ENCODE peak calls at places on chromosome 1, in seven cellular contexts. One of them, this sample, is unnamed.

GRCh38 chr1:109788695-109789521 is 25.2 kb upstream of the EPS8L3 start:
- DNase-seq in activated gamma-delta T cell treated with anti-CD3 and anti-CD28 coated beads, Interleukin-2, amount 50 U/mL, for 16 hours: no peak
- DNase-seq in fibroblast of mammary gland: no peak
- DNase-seq in left ventricle myocardium superior: no peak
- DNase-seq in SJSA1: no peak
- DNase-seq in progenitor cell of endocrine pancreas: no peak
- DNase-seq in stimulated activated CD4-positive, alpha-beta T cell treated with anti-CD3 and anti-CD28 coated beads, Interleukin-12 subunit alpha, Interleukin-12 subunit beta, amount 100 ng/mL, for 4 hours: no peak
- DNase-seq in this sample: peak

GRCh38 chr1:10823000-10823401 is 26.6 kb upstream of the CASZ1 start:
- DNase-seq in fibroblast of mammary gland: peak
- DNase-seq in stimulated activated CD4-positive, alpha-beta T cell treated with anti-CD3 and anti-CD28 coated beads, Interleukin-12 subunit alpha, Interleukin-12 subunit beta, amount 100 ng/mL, for 4 hours: no peak
- DNase-seq in left ventricle myocardium superior: peak
- DNase-seq in activated gamma-delta T cell treated with anti-CD3 and anti-CD28 coated beads, Interleukin-2, amount 50 U/mL, for 16 hours: no peak
- DNase-seq in progenitor cell of endocrine pancreas: no peak
- DNase-seq in SJSA1: no peak
- DNase-seq in this sample: no peak

GRCh38 chr1:209190591-209191241 is 392.8 kb upstream of the CAMK1G start:
- DNase-seq in activated gamma-delta T cell treated with anti-CD3 and anti-CD28 coated beads, Interleukin-2, amount 50 U/mL, for 16 hours: no peak
- DNase-seq in left ventricle myocardium superior: no peak
- DNase-seq in SJSA1: peak
- DNase-seq in stimulated activated CD4-positive, alpha-beta T cell treated with anti-CD3 and anti-CD28 coated beads, Interleukin-12 subunit alpha, Interleukin-12 subunit beta, amount 100 ng/mL, for 4 hours: no peak
- DNase-seq in progenitor cell of endocrine pancreas: peak
- DNase-seq in fibroblast of mammary gland: peak
- DNase-seq in this sample: peak

GRCh38 chr1:35809156-35810095 is 1.6 kb downstream of the AGO4 start:
- DNase-seq in SJSA1: no peak
- DNase-seq in stimulated activated CD4-positive, alpha-beta T cell treated with anti-CD3 and anti-CD28 coated beads, Interleukin-12 subunit alpha, Interleukin-12 subunit beta, amount 100 ng/mL, for 4 hours: no peak
- DNase-seq in fibroblast of mammary gland: no peak
- DNase-seq in progenitor cell of endocrine pancreas: no peak
- DNase-seq in left ventricle myocardium superior: no peak
- DNase-seq in activated gamma-delta T cell treated with anti-CD3 and anti-CD28 coated beads, Interleukin-2, amount 50 U/mL, for 16 hours: no peak
- DNase-seq in this sample: no peak

GRCh38 chr1:74197657-74198552 is at the start of the genes FPGT and LRRIQ3:
- DNase-seq in fibroblast of mammary gland: peak
- DNase-seq in left ventricle myocardium superior: peak
- DNase-seq in progenitor cell of endocrine pancreas: peak
- DNase-seq in SJSA1: peak
- DNase-seq in stimulated activated CD4-positive, alpha-beta T cell treated with anti-CD3 and anti-CD28 coated beads, Interleukin-12 subunit alpha, Interleukin-12 subunit beta, amount 100 ng/mL, for 4 hours: peak
- DNase-seq in activated gamma-delta T cell treated with anti-CD3 and anti-CD28 coated beads, Interleukin-2, amount 50 U/mL, for 16 hours: peak
- DNase-seq in this sample: peak

GRCh38 chr1:117048431-117049133 is 11.5 kb upstream of the TTF2 start:
- DNase-seq in left ventricle myocardium superior: no peak
- DNase-seq in SJSA1: no peak
- DNase-seq in stimulated activated CD4-positive, alpha-beta T cell treated with anti-CD3 and anti-CD28 coated beads, Interleukin-12 subunit alpha, Interleukin-12 subunit beta, amount 100 ng/mL, for 4 hours: no peak
- DNase-seq in activated gamma-delta T cell treated with anti-CD3 and anti-CD28 coated beads, Interleukin-2, amount 50 U/mL, for 16 hours: no peak
- DNase-seq in progenitor cell of endocrine pancreas: no peak
- DNase-seq in fibroblast of mammary gland: no peak
- DNase-seq in this sample: peak

GRCh38 chr1:215517441-215517891 is 49.6 kb upstream of the KCTD3 start:
- DNase-seq in SJSA1: no peak
- DNase-seq in fibroblast of mammary gland: peak
- DNase-seq in progenitor cell of endocrine pancreas: no peak
- DNase-seq in stimulated activated CD4-positive, alpha-beta T cell treated with anti-CD3 and anti-CD28 coated beads, Interleukin-12 subunit alpha, Interleukin-12 subunit beta, amount 100 ng/mL, for 4 hours: no peak
- DNase-seq in activated gamma-delta T cell treated with anti-CD3 and anti-CD28 coated beads, Interleukin-2, amount 50 U/mL, for 16 hours: no peak
- DNase-seq in left ventricle myocardium superior: no peak
- DNase-seq in this sample: no peak

GRCh38 chr1:218739426-218739825 is 394.3 kb downstream of the TGFB2 start:
- DNase-seq in stimulated activated CD4-positive, alpha-beta T cell treated with anti-CD3 and anti-CD28 coated beads, Interleukin-12 subunit alpha, Interleukin-12 subunit beta, amount 100 ng/mL, for 4 hours: no peak
- DNase-seq in activated gamma-delta T cell treated with anti-CD3 and anti-CD28 coated beads, Interleukin-2, amount 50 U/mL, for 16 hours: no peak
- DNase-seq in progenitor cell of endocrine pancreas: no peak
- DNase-seq in fibroblast of mammary gland: peak
- DNase-seq in SJSA1: no peak
- DNase-seq in left ventricle myocardium superior: peak
- DNase-seq in this sample: no peak

GRCh38 chr1:65179148-65179547 is 31.1 kb downstream of the AK4 start:
- DNase-seq in stimulated activated CD4-positive, alpha-beta T cell treated with anti-CD3 and anti-CD28 coated beads, Interleukin-12 subunit alpha, Interleukin-12 subunit beta, amount 100 ng/mL, for 4 hours: no peak
- DNase-seq in SJSA1: no peak
- DNase-seq in progenitor cell of endocrine pancreas: no peak
- DNase-seq in activated gamma-delta T cell treated with anti-CD3 and anti-CD28 coated beads, Interleukin-2, amount 50 U/mL, for 16 hours: no peak
- DNase-seq in left ventricle myocardium superior: no peak
- DNase-seq in fibroblast of mammary gland: no peak
- DNase-seq in this sample: no peak

GRCh38 chr1:24899581-24900485 is 30.2 kb downstream of the RUNX3 start:
- DNase-seq in fibroblast of mammary gland: no peak
- DNase-seq in left ventricle myocardium superior: no peak
- DNase-seq in activated gamma-delta T cell treated with anti-CD3 and anti-CD28 coated beads, Interleukin-2, amount 50 U/mL, for 16 hours: no peak
- DNase-seq in stimulated activated CD4-positive, alpha-beta T cell treated with anti-CD3 and anti-CD28 coated beads, Interleukin-12 subunit alpha, Interleukin-12 subunit beta, amount 100 ng/mL, for 4 hours: no peak
- DNase-seq in progenitor cell of endocrine pancreas: no peak
- DNase-seq in SJSA1: no peak
- DNase-seq in this sample: no peak

GRCh38 chr1:14255711-14256110 is 342.8 kb upstream of the KAZN start:
- DNase-seq in activated gamma-delta T cell treated with anti-CD3 and anti-CD28 coated beads, Interleukin-2, amount 50 U/mL, for 16 hours: no peak
- DNase-seq in left ventricle myocardium superior: no peak
- DNase-seq in SJSA1: no peak
- DNase-seq in progenitor cell of endocrine pancreas: no peak
- DNase-seq in stimulated activated CD4-positive, alpha-beta T cell treated with anti-CD3 and anti-CD28 coated beads, Interleukin-12 subunit alpha, Interleukin-12 subunit beta, amount 100 ng/mL, for 4 hours: no peak
- DNase-seq in fibroblast of mammary gland: peak
- DNase-seq in this sample: no peak

GRCh38 chr1:111848852-111849545 is 93.3 kb downstream of the DDX20 start:
- DNase-seq in left ventricle myocardium superior: no peak
- DNase-seq in stimulated activated CD4-positive, alpha-beta T cell treated with anti-CD3 and anti-CD28 coated beads, Interleukin-12 subunit alpha, Interleukin-12 subunit beta, amount 100 ng/mL, for 4 hours: no peak
- DNase-seq in activated gamma-delta T cell treated with anti-CD3 and anti-CD28 coated beads, Interleukin-2, amount 50 U/mL, for 16 hours: no peak
- DNase-seq in progenitor cell of endocrine pancreas: no peak
- DNase-seq in SJSA1: no peak
- DNase-seq in fibroblast of mammary gland: no peak
- DNase-seq in this sample: no peak

This sample was measured in lower lobe of right lung.